ENCODE peak calls at places on chromosomes 1 and 21, in eight cellular contexts. H is GM12878, E is HCT116, F is HepG2, I is SK-N-SH, S is A549, J is HL-60, O is Panc1. P is an unnamed sample.

GRCh38 chr1:236677641-236678235 is 8.6 kb upstream of the ACTN2 start:
- DNase-seq in H (no peak), E (no peak), F (no peak), I (no peak), S (no peak), J (peak), O (no peak), P (peak)

GRCh38 chr1:3978928-3979325 is 78.9 kb upstream of the C1orf174 start:
- DNase-seq in H (no peak), E (no peak), F (no peak), I (no peak), S (no peak), J (no peak), O (no peak), P (no peak)

GRCh38 chr1:78045600-78045849 is 241 bp upstream of the GIPC2 start:
- DNase-seq in H (no peak), E (no peak), F (no peak), I (no peak), S (no peak), J (no peak), O (no peak), P (no peak)

GRCh38 chr1:230048322-230048721 is 18.7 kb upstream of the GALNT2 start:
- DNase-seq in H (no peak), E (no peak), F (no peak), I (no peak), S (no peak), J (no peak), O (no peak), P (no peak)

GRCh38 chr1:67138813-67139539 is 4.2 kb upstream of the C1orf141 start:
- DNase-seq in H (no peak), E (no peak), F (peak), I (no peak), S (no peak), J (no peak), O (no peak), P (no peak)

GRCh38 chr1:151809625-151810556 is 4.7 kb upstream of the LINGO4 start:
- DNase-seq in H (no peak), E (no peak), F (no peak), I (no peak), S (no peak), J (no peak), O (no peak), P (peak)

GRCh38 chr1:79497193-79497773 is 490.8 kb upstream of the ADGRL4 start:
- DNase-seq in H (no peak), E (peak), F (peak), I (peak), S (peak), J (peak), O (peak), P (peak)

GRCh38 chr1:110148961-110149360 is 1.3 kb upstream of the SLC6A17 start:
- DNase-seq in H (no peak), E (peak), F (no peak), I (no peak), S (peak), J (no peak), O (no peak), P (peak)

GRCh38 chr1:204826970-204827369 is 43.7 kb upstream of the NFASC start:
- DNase-seq in H (no peak), E (no peak), F (peak), I (no peak), S (peak), J (no peak), O (no peak), P (peak)

GRCh38 chr1:190176776-190177175 is 300.9 kb downstream of the BRINP3 start:
- DNase-seq in H (no peak), E (no peak), F (no peak), I (no peak), S (no peak), J (no peak), O (no peak), P (no peak)

GRCh38 chr1:119631433-119632102 is 16.5 kb downstream of the ZNF697 start:
- DNase-seq in H (no peak), E (no peak), F (peak), I (peak), S (no peak), J (no peak), O (no peak), P (peak)

GRCh38 chr21:14120091-14120734 is 90.5 kb downstream of the LIPI start:
- DNase-seq in H (peak), E (no peak), F (peak), I (peak), S (no peak), J (peak), O (peak), P (peak)

GRCh38 chr1:206784471-206784903 is 12.2 kb upstream of the IL10 start:
- DNase-seq in H (no peak), E (no peak), F (no peak), I (no peak), S (no peak), J (no peak), O (no peak), P (no peak)

GRCh38 chr1:183164963-183165362 is 21.1 kb upstream of the LAMC2 start:
- DNase-seq in H (no peak), E (no peak), F (no peak), I (no peak), S (no peak), J (no peak), O (no peak), P (no peak)

GRCh38 chr1:156488566-156489165 is 11.9 kb downstream of the MEF2D start:
- DNase-seq in H (no peak), E (no peak), F (no peak), I (no peak), S (no peak), J (no peak), O (no peak), P (no peak)

GRCh38 chr1:99820546-99820945 is 29.6 kb upstream of the AGL start:
- DNase-seq in H (no peak), E (no peak), F (no peak), I (no peak), S (no peak), J (peak), O (no peak), P (no peak)

GRCh38 chr21:16605588-16605987 is 875.8 kb downstream of the USP25 start:
- DNase-seq in H (no peak), E (no peak), F (no peak), I (peak), S (no peak), J (no peak), O (no peak), P (peak)

GRCh38 chr1:156859523-156860112 is 701 bp upstream of the INSRR start:
- DNase-seq in H (no peak), E (no peak), F (no peak), I (peak), S (no peak), J (no peak), O (no peak), P (peak)

GRCh38 chr1:93821412-93822144 is 57.4 kb downstream of the DNTTIP2 start:
- DNase-seq in H (no peak), E (no peak), F (no peak), I (no peak), S (no peak), J (no peak), O (no peak), P (no peak)

GRCh38 chr1:21289700-21290545 is at the start of gene ECE1:
- DNase-seq in H (no peak), E (no peak), F (no peak), I (peak), S (peak), J (no peak), O (no peak), P (peak)

GRCh38 chr1:200909071-200909470 is 14.4 kb downstream of the INAVA start:
- DNase-seq in H (no peak), E (no peak), F (no peak), I (no peak), S (no peak), J (no peak), O (no peak), P (no peak)

GRCh38 chr1:223201967-223202366 is 58.9 kb upstream of the TLR5 start:
- DNase-seq in H (no peak), E (no peak), F (no peak), I (no peak), S (no peak), J (no peak), O (no peak), P (no peak)

GRCh38 chr1:205258313-205259176 is 30.8 kb downstream of the TMCC2 start:
- DNase-seq in H (no peak), E (no peak), F (no peak), I (no peak), S (peak), J (no peak), O (no peak), P (no peak)

GRCh38 chr1:108848802-108849201 is 8.1 kb downstream of the AKNAD1 start:
- DNase-seq in H (no peak), E (no peak), F (no peak), I (no peak), S (no peak), J (no peak), O (no peak), P (no peak)

GRCh38 chr1:43008425-43009108 is 49.9 kb upstream of the SLC2A1 start:
- DNase-seq in H (no peak), E (peak), F (peak), I (no peak), S (no peak), J (no peak), O (no peak), P (peak)

GRCh38 chr21:17554619-17555472 is 42.0 kb downstream of the CXADR start:
- DNase-seq in H (no peak), E (no peak), F (peak), I (peak), S (peak), J (no peak), O (no peak), P (peak)

GRCh38 chr1:117770981-117771531 is 158.4 kb downstream of the GDAP2 start:
- DNase-seq in H (no peak), E (no peak), F (no peak), I (no peak), S (no peak), J (no peak), O (no peak), P (no peak)

GRCh38 chr1:174022976-174023277 is 770 bp upstream of the RC3H1 start:
- DNase-seq in H (no peak), E (no peak), F (no peak), I (no peak), S (no peak), J (no peak), O (no peak), P (no peak)
- TF ChIP-seq REST in H (no peak), E (no peak), F (no peak), I (no peak), S (no peak), J (no peak), O (no peak), P (no peak)

GRCh38 chr1:98110674-98111073 is 189.8 kb upstream of the DPYD start:
- DNase-seq in H (no peak), E (no peak), F (no peak), I (no peak), S (no peak), J (no peak), O (no peak), P (no peak)
- TF ChIP-seq REST in H (no peak), E (no peak), F (no peak), I (no peak), S (no peak), J (no peak), O (no peak), P (no peak)

GRCh38 chr21:31136891-31137290 is 98.6 kb upstream of the KRTAP19-8 start:
- DNase-seq in H (peak), E (no peak), F (no peak), I (peak), S (no peak), J (peak), O (no peak), P (no peak)

GRCh38 chr21:31130821-31131220 is 92.5 kb upstream of the KRTAP19-8 start:
- DNase-seq in H (no peak), E (no peak), F (no peak), I (no peak), S (no peak), J (no peak), O (no peak), P (no peak)

GRCh38 chr21:31135536-31136184 is 97.4 kb upstream of the KRTAP19-8 start:
- DNase-seq in H (no peak), E (no peak), F (no peak), I (no peak), S (no peak), J (peak), O (no peak), P (no peak)

GRCh38 chr21:31133243-31133830 is 95.1 kb upstream of the KRTAP19-8 start:
- DNase-seq in H (no peak), E (no peak), F (no peak), I (no peak), S (no peak), J (no peak), O (no peak), P (no peak)

GRCh38 chr21:31132574-31133242 is 94.4 kb upstream of the KRTAP19-8 start:
- DNase-seq in H (peak), E (no peak), F (no peak), I (no peak), S (no peak), J (peak), O (no peak), P (no peak)
- TF ChIP-seq REST in H (no peak), E (no peak), F (no peak), I (no peak), S (no peak), J (no peak), O (no peak), P (no peak)

DNA sequence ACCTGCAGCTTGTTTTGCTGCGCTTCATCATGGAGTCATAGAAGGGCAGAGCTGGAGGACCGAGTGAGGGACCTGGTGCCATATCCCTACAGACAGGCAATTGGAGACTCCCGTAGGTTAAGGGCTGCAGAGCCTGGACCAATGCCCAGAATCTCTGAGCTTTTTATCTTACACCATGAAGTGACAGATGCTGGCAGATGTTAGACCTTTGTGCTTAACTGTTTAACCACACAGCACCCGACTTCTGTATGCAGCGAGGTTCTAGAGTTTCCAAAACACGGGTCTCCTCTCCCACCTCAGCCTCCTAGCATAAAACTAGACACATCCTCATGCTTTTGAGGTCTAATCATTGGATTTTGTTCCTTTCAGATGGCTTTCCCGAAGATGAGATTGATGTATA is 47.5 kb downstream of the B3GALT5 start:
- DNase-seq in H (no peak), E (no peak), F (no peak), I (peak), S (no peak), J (no peak), O (no peak), P (no peak)
- TF ChIP-seq REST in H (no peak), E (no peak), F (no peak), I (no peak), S (no peak), J (no peak), O (no peak), P (no peak)

GRCh38 chr1:210366767-210367166 is 38.1 kb downstream of the HHAT start:
- DNase-seq in H (no peak), E (no peak), F (peak), I (no peak), S (no peak), J (no peak), O (no peak), P (peak)
- TF ChIP-seq REST in H (no peak), E (no peak), F (no peak), I (no peak), S (no peak), J (no peak), O (no peak), P (no peak)

P was measured in GM23338.